ENCODE peak calls at places on chromosomes 7 and 10, in ten cellular contexts. One of them, this sample, is unnamed.
A peak's percentile ranks its signal among the peaks of the same experiment; 100 is the strongest.

GRCh38 chr7:68364871-68365625 is 1233.2 kb upstream of the AUTS2 start:
- DNase-seq in putamen: peak; percentile 56
- DNase-seq in RPMI7951: no peak
- DNase-seq in body of pancreas: no peak
- DNase-seq in cardiac muscle cell: no peak
- DNase-seq in stimulated activated CD8-positive, alpha-beta memory T cell treated with anti-CD3 and anti-CD28 coated beads, Interleukin-7, amount 100 ng/mL, for 4 hours: no peak
- DNase-seq in activated T-cell treated with anti-CD3 and anti-CD28 coated beads, Interleukin-2, amount 50 U/mL, for 4 hours: no peak
- DNase-seq in caudate nucleus: no peak
- DNase-seq in neural progenitor cell: no peak
- DNase-seq in activated CD8-positive, alpha-beta memory T cell treated with anti-CD3 and anti-CD28 coated beads, Interleukin-2, amount 10 ng/mL, durations not matched to agents 7 days and 5 days: no peak
- DNase-seq in this sample: peak; percentile 64

GRCh38 chr7:43586251-43586900 is 3.5 kb downstream of the STK17A start:
- DNase-seq in RPMI7951: no peak
- DNase-seq in stimulated activated CD8-positive, alpha-beta memory T cell treated with anti-CD3 and anti-CD28 coated beads, Interleukin-7, amount 100 ng/mL, for 4 hours: no peak
- DNase-seq in activated CD8-positive, alpha-beta memory T cell treated with anti-CD3 and anti-CD28 coated beads, Interleukin-2, amount 10 ng/mL, durations not matched to agents 7 days and 5 days: no peak
- DNase-seq in caudate nucleus: no peak
- DNase-seq in body of pancreas: no peak
- DNase-seq in cardiac muscle cell: no peak
- DNase-seq in activated T-cell treated with anti-CD3 and anti-CD28 coated beads, Interleukin-2, amount 50 U/mL, for 4 hours: no peak
- DNase-seq in putamen: no peak
- DNase-seq in neural progenitor cell: no peak
- DNase-seq in this sample: no peak

GRCh38 chr7:102434039-102434481 is 685 bp downstream of the ORAI2 start:
- DNase-seq in activated T-cell treated with anti-CD3 and anti-CD28 coated beads, Interleukin-2, amount 50 U/mL, for 4 hours: no peak
- DNase-seq in activated CD8-positive, alpha-beta memory T cell treated with anti-CD3 and anti-CD28 coated beads, Interleukin-2, amount 10 ng/mL, durations not matched to agents 7 days and 5 days: peak; percentile 61
- DNase-seq in body of pancreas: no peak
- DNase-seq in RPMI7951: no peak
- DNase-seq in stimulated activated CD8-positive, alpha-beta memory T cell treated with anti-CD3 and anti-CD28 coated beads, Interleukin-7, amount 100 ng/mL, for 4 hours: no peak
- DNase-seq in cardiac muscle cell: no peak
- DNase-seq in putamen: no peak
- DNase-seq in caudate nucleus: no peak
- DNase-seq in neural progenitor cell: no peak
- DNase-seq in this sample: no peak

GRCh38 chr7:698515-699259 is 27.8 kb upstream of the DNAAF5 start:
- DNase-seq in stimulated activated CD8-positive, alpha-beta memory T cell treated with anti-CD3 and anti-CD28 coated beads, Interleukin-7, amount 100 ng/mL, for 4 hours: no peak
- DNase-seq in putamen: no peak
- DNase-seq in caudate nucleus: no peak
- DNase-seq in RPMI7951: no peak
- DNase-seq in neural progenitor cell: no peak
- DNase-seq in body of pancreas: no peak
- DNase-seq in activated T-cell treated with anti-CD3 and anti-CD28 coated beads, Interleukin-2, amount 50 U/mL, for 4 hours: no peak
- DNase-seq in cardiac muscle cell: no peak
- DNase-seq in activated CD8-positive, alpha-beta memory T cell treated with anti-CD3 and anti-CD28 coated beads, Interleukin-2, amount 10 ng/mL, durations not matched to agents 7 days and 5 days: no peak
- DNase-seq in this sample: no peak

GRCh38 chr7:100157334-100158228 is 942 bp downstream of the TRAPPC14 start:
- DNase-seq in cardiac muscle cell: peak; percentile 52
- DNase-seq in stimulated activated CD8-positive, alpha-beta memory T cell treated with anti-CD3 and anti-CD28 coated beads, Interleukin-7, amount 100 ng/mL, for 4 hours: no peak
- DNase-seq in RPMI7951: peak; percentile 54
- DNase-seq in caudate nucleus: no peak
- DNase-seq in activated T-cell treated with anti-CD3 and anti-CD28 coated beads, Interleukin-2, amount 50 U/mL, for 4 hours: no peak
- DNase-seq in putamen: no peak
- DNase-seq in activated CD8-positive, alpha-beta memory T cell treated with anti-CD3 and anti-CD28 coated beads, Interleukin-2, amount 10 ng/mL, durations not matched to agents 7 days and 5 days: no peak
- DNase-seq in body of pancreas: peak; percentile 57
- DNase-seq in neural progenitor cell: peak; percentile 36
- DNase-seq in this sample: no peak

GRCh38 chr7:134502463-134502862 is 24.9 kb upstream of the AKR1B10 start:
- DNase-seq in activated T-cell treated with anti-CD3 and anti-CD28 coated beads, Interleukin-2, amount 50 U/mL, for 4 hours: no peak
- DNase-seq in putamen: no peak
- DNase-seq in cardiac muscle cell: no peak
- DNase-seq in activated CD8-positive, alpha-beta memory T cell treated with anti-CD3 and anti-CD28 coated beads, Interleukin-2, amount 10 ng/mL, durations not matched to agents 7 days and 5 days: no peak
- DNase-seq in caudate nucleus: no peak
- DNase-seq in RPMI7951: peak; percentile 53
- DNase-seq in stimulated activated CD8-positive, alpha-beta memory T cell treated with anti-CD3 and anti-CD28 coated beads, Interleukin-7, amount 100 ng/mL, for 4 hours: no peak
- DNase-seq in neural progenitor cell: no peak
- DNase-seq in body of pancreas: peak; percentile 26
- DNase-seq in this sample: no peak

GRCh38 chr7:477626-478220 is 41.9 kb downstream of the PDGFA start:
- DNase-seq in activated T-cell treated with anti-CD3 and anti-CD28 coated beads, Interleukin-2, amount 50 U/mL, for 4 hours: no peak
- DNase-seq in body of pancreas: no peak
- DNase-seq in putamen: no peak
- DNase-seq in caudate nucleus: no peak
- DNase-seq in cardiac muscle cell: no peak
- DNase-seq in stimulated activated CD8-positive, alpha-beta memory T cell treated with anti-CD3 and anti-CD28 coated beads, Interleukin-7, amount 100 ng/mL, for 4 hours: no peak
- DNase-seq in neural progenitor cell: no peak
- DNase-seq in activated CD8-positive, alpha-beta memory T cell treated with anti-CD3 and anti-CD28 coated beads, Interleukin-2, amount 10 ng/mL, durations not matched to agents 7 days and 5 days: no peak
- DNase-seq in RPMI7951: no peak
- DNase-seq in this sample: no peak

GRCh38 chr10:36220122-36220521 is 578.0 kb upstream of the FZD8 start:
- DNase-seq in activated T-cell treated with anti-CD3 and anti-CD28 coated beads, Interleukin-2, amount 50 U/mL, for 4 hours: no peak
- DNase-seq in RPMI7951: peak; percentile 26
- DNase-seq in putamen: no peak
- DNase-seq in stimulated activated CD8-positive, alpha-beta memory T cell treated with anti-CD3 and anti-CD28 coated beads, Interleukin-7, amount 100 ng/mL, for 4 hours: no peak
- DNase-seq in activated CD8-positive, alpha-beta memory T cell treated with anti-CD3 and anti-CD28 coated beads, Interleukin-2, amount 10 ng/mL, durations not matched to agents 7 days and 5 days: no peak
- DNase-seq in body of pancreas: no peak
- DNase-seq in caudate nucleus: no peak
- DNase-seq in neural progenitor cell: no peak
- DNase-seq in cardiac muscle cell: no peak
- DNase-seq in this sample: no peak

GRCh38 chr7:38394703-38395102 is 121.3 kb upstream of the TARP start:
- DNase-seq in RPMI7951: no peak
- DNase-seq in activated CD8-positive, alpha-beta memory T cell treated with anti-CD3 and anti-CD28 coated beads, Interleukin-2, amount 10 ng/mL, durations not matched to agents 7 days and 5 days: no peak
- DNase-seq in cardiac muscle cell: no peak
- DNase-seq in neural progenitor cell: no peak
- DNase-seq in activated T-cell treated with anti-CD3 and anti-CD28 coated beads, Interleukin-2, amount 50 U/mL, for 4 hours: no peak
- DNase-seq in caudate nucleus: no peak
- DNase-seq in stimulated activated CD8-positive, alpha-beta memory T cell treated with anti-CD3 and anti-CD28 coated beads, Interleukin-7, amount 100 ng/mL, for 4 hours: no peak
- DNase-seq in body of pancreas: no peak
- DNase-seq in putamen: no peak
- DNase-seq in this sample: no peak

GRCh38 chr10:14153570-14154055 is 177.1 kb downstream of the FRMD4A start:
- DNase-seq in body of pancreas: no peak
- DNase-seq in caudate nucleus: no peak
- DNase-seq in stimulated activated CD8-positive, alpha-beta memory T cell treated with anti-CD3 and anti-CD28 coated beads, Interleukin-7, amount 100 ng/mL, for 4 hours: no peak
- DNase-seq in activated T-cell treated with anti-CD3 and anti-CD28 coated beads, Interleukin-2, amount 50 U/mL, for 4 hours: no peak
- DNase-seq in neural progenitor cell: no peak
- DNase-seq in RPMI7951: peak; percentile 99
- DNase-seq in cardiac muscle cell: no peak
- DNase-seq in activated CD8-positive, alpha-beta memory T cell treated with anti-CD3 and anti-CD28 coated beads, Interleukin-2, amount 10 ng/mL, durations not matched to agents 7 days and 5 days: no peak
- DNase-seq in putamen: no peak
- DNase-seq in this sample: no peak

GRCh38 chr7:101677421-101678137 is 48.5 kb upstream of the MYL10 start:
- DNase-seq in neural progenitor cell: no peak
- DNase-seq in body of pancreas: no peak
- DNase-seq in putamen: no peak
- DNase-seq in RPMI7951: peak; percentile 73
- DNase-seq in cardiac muscle cell: no peak
- DNase-seq in activated CD8-positive, alpha-beta memory T cell treated with anti-CD3 and anti-CD28 coated beads, Interleukin-2, amount 10 ng/mL, durations not matched to agents 7 days and 5 days: no peak
- DNase-seq in stimulated activated CD8-positive, alpha-beta memory T cell treated with anti-CD3 and anti-CD28 coated beads, Interleukin-7, amount 100 ng/mL, for 4 hours: no peak
- DNase-seq in activated T-cell treated with anti-CD3 and anti-CD28 coated beads, Interleukin-2, amount 50 U/mL, for 4 hours: no peak
- DNase-seq in caudate nucleus: no peak
- DNase-seq in this sample: no peak

GRCh38 chr7:1555813-1556540 is at the start of gene TMEM184A:
- DNase-seq in neural progenitor cell: peak; percentile 69
- DNase-seq in stimulated activated CD8-positive, alpha-beta memory T cell treated with anti-CD3 and anti-CD28 coated beads, Interleukin-7, amount 100 ng/mL, for 4 hours: no peak
- DNase-seq in activated T-cell treated with anti-CD3 and anti-CD28 coated beads, Interleukin-2, amount 50 U/mL, for 4 hours: peak; percentile 44
- DNase-seq in body of pancreas: peak; percentile 99
- DNase-seq in putamen: no peak
- DNase-seq in cardiac muscle cell: peak; percentile 64
- DNase-seq in activated CD8-positive, alpha-beta memory T cell treated with anti-CD3 and anti-CD28 coated beads, Interleukin-2, amount 10 ng/mL, durations not matched to agents 7 days and 5 days: no peak
- DNase-seq in caudate nucleus: no peak
- DNase-seq in RPMI7951: no peak
- DNase-seq in this sample: peak; percentile 66

GRCh38 chr7:121083138-121083789 is 94.8 kb downstream of the CPED1 start:
- DNase-seq in caudate nucleus: no peak
- DNase-seq in stimulated activated CD8-positive, alpha-beta memory T cell treated with anti-CD3 and anti-CD28 coated beads, Interleukin-7, amount 100 ng/mL, for 4 hours: no peak
- DNase-seq in putamen: no peak
- DNase-seq in activated CD8-positive, alpha-beta memory T cell treated with anti-CD3 and anti-CD28 coated beads, Interleukin-2, amount 10 ng/mL, durations not matched to agents 7 days and 5 days: no peak
- DNase-seq in activated T-cell treated with anti-CD3 and anti-CD28 coated beads, Interleukin-2, amount 50 U/mL, for 4 hours: no peak
- DNase-seq in RPMI7951: peak; percentile 80
- DNase-seq in neural progenitor cell: no peak
- DNase-seq in cardiac muscle cell: no peak
- DNase-seq in body of pancreas: no peak
- DNase-seq in this sample: no peak

This sample was measured in SK-N-DZ.